ENCODE peak calls at places on chromosome 12, in four cellular contexts. B is K562, Q is HepG2, O is GM12878. E is an unnamed sample.
A peak's percentile ranks its signal among the peaks of the same experiment; 100 is the strongest.

GRCh38 chr12:62760779-62761178 is 174.2 kb downstream of the PPM1H start:
- DNase-seq in Q (peak; percentile 78), O (no peak), B (peak; percentile 20), E (no peak)

GRCh38 chr12:125245601-125246345 is 180.5 kb downstream of the AACS start:
- DNase-seq in Q (no peak), O (no peak), B (no peak), E (no peak)

GRCh38 chr12:108855284-108856169 is 1.9 kb downstream of the SSH1 start:
- DNase-seq in O (no peak), B (peak; percentile 85), Q (peak; percentile 43), E (no peak)

GRCh38 chr12:31507966-31508365 is 83.0 kb downstream of the DENND5B start:
- DNase-seq in O (no peak), Q (no peak), B (no peak), E (no peak)

GRCh38 chr12:28191018-28191595 is 851 bp downstream of the CCDC91 start:
- DNase-seq in B (peak; percentile 36), Q (no peak), O (no peak), E (peak; percentile 15)

GRCh38 chr12:105273601-105274000 is 37.6 kb upstream of the APPL2 start:
- DNase-seq in Q (no peak), O (no peak), B (no peak), E (no peak)

GRCh38 chr12:20415641-20416040 is 47.3 kb downstream of the PDE3A start:
- DNase-seq in B (no peak), Q (no peak), O (no peak), E (no peak)

GRCh38 chr12:77720258-77720657 is 110.4 kb upstream of the NAV3 start:
- DNase-seq in O (no peak), Q (no peak), B (no peak), E (peak; percentile 10)

GRCh38 chr12:2902287-2902880 is 11.7 kb downstream of the TULP3 start:
- DNase-seq in B (peak; percentile 21), Q (no peak), O (no peak), E (no peak)

GRCh38 chr12:132285311-132285741 is 44.1 kb downstream of the GALNT9 start:
- DNase-seq in Q (no peak), O (no peak), B (no peak), E (no peak)

GRCh38 chr12:132285991-132286681 is 43.3 kb downstream of the GALNT9 start:
- DNase-seq in Q (peak; percentile 35), B (no peak), O (no peak), E (no peak)

GRCh38 chr12:132288516-132289188 is 40.7 kb downstream of the GALNT9 start:
- DNase-seq in O (no peak), Q (no peak), B (no peak), E (no peak)

GRCh38 chr12:132287391-132288238 is 41.8 kb downstream of the GALNT9 start:
- DNase-seq in B (no peak), Q (no peak), O (no peak), E (no peak)

DNA sequence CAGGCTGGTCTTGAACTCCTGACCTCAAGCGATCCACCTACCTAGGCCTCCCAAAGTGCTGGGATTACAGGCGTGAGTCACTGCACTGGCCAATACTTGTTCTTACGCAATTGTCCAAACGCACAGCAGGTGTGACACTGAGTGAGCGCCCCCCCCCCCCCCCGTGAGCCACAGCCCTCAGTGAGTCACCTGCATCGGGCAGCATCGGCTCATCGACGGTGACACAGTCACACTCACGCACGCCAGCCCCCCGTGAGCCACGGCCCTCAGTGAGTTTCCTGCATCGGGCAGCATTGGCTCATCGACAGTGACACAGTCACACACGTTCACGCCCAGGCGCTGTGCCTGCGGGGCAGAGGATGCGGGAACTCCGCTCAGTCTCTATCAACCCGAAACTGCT is 42.5 kb downstream of the GALNT9 start:
- DNase-seq in B (no peak), O (no peak), Q (peak; percentile 39), E (no peak)
- TF ChIP-seq TARDBP in B (no peak), O (no peak), Q (no peak), E (no peak)

GRCh38 chr12:93793007-93793406 is 115.8 kb downstream of the CRADD start:
- DNase-seq in B (no peak), Q (no peak), O (no peak), E (no peak)

GRCh38 chr12:93789767-93790166 is 112.6 kb downstream of the CRADD start:
- DNase-seq in B (no peak), Q (no peak), O (no peak), E (no peak)

GRCh38 chr12:93788853-93789252 is 111.7 kb downstream of the CRADD start:
- DNase-seq in B (no peak), O (no peak), Q (no peak), E (no peak)

GRCh38 chr12:93793983-93794382 is 116.8 kb downstream of the CRADD start:
- DNase-seq in B (no peak), O (no peak), Q (no peak), E (no peak)

DNA sequence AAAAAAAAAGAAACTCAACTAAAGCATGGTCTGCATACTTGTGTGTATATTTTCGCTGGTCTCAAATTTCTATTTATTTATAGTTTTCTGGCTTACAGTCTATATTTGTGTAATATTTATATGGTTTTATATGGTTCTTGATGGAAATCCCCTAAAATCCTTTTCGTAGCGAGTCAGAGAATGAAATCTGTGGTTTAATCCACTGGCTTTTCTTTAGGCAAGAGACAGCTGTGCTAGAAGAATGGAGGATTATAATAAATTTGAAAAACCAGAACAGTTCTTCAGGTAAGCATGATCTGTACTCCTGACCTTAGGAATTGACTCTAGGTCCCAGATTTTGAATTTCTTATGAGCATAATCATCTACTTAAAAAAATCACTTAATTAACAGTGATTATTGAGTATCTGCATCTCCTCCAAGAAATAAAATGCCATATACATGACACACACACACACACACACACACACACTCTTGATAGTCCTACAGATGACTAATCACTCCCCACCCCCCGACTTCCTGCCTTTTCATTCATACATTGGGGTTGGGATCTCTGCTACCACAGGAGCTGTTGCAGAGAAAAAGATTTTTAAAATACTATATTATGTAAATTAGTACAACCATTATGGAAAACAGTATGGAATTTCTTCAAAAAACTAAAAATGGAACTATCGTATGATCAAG is 113.4 kb downstream of the CRADD start:
- DNase-seq in O (no peak), B (peak; percentile 40), Q (no peak), E (no peak)
- TF ChIP-seq TARDBP in O (no peak), B (no peak), Q (no peak), E (no peak)

GRCh38 chr12:64998327-64999156 is 122.6 kb downstream of the WIF1 start:
- DNase-seq in B (no peak), O (no peak), Q (peak; percentile 33), E (no peak)
- TF ChIP-seq TARDBP in B (no peak), O (no peak), Q (no peak), E (no peak)

GRCh38 chr12:126353604-126354003 is 1288.4 kb downstream of the AACS start:
- DNase-seq in O (no peak), Q (no peak), B (no peak), E (no peak)
- TF ChIP-seq TARDBP in O (no peak), Q (no peak), B (no peak), E (no peak)

GRCh38 chr12:114655934-114656697 is 27.9 kb downstream of the TBX3 start:
- DNase-seq in Q (peak; percentile 98), B (no peak), O (no peak), E (peak; percentile 72)
- TF ChIP-seq TARDBP in Q (peak; percentile 90), B (no peak), O (no peak), E (no peak)

GRCh38 chr12:65695077-65695865 is 129.0 kb upstream of the HMGA2 start:
- DNase-seq in B (no peak), Q (peak; percentile 15), O (no peak), E (no peak)
- TF ChIP-seq TARDBP in B (no peak), Q (no peak), O (no peak), E (no peak)

GRCh38 chr12:29565727-29566126 is 68.2 kb upstream of the OVCH1 start:
- DNase-seq in B (no peak), Q (no peak), O (no peak), E (no peak)

GRCh38 chr12:29563636-29564035 is 66.2 kb upstream of the OVCH1 start:
- DNase-seq in Q (no peak), O (no peak), B (no peak), E (no peak)

GRCh38 chr12:29564925-29565324 is 67.4 kb upstream of the OVCH1 start:
- DNase-seq in B (no peak), O (no peak), Q (no peak), E (no peak)

GRCh38 chr12:29569392-29569791 is 71.9 kb upstream of the OVCH1 start:
- DNase-seq in Q (no peak), B (no peak), O (no peak), E (no peak)

GRCh38 chr12:29566441-29566840 is 69.0 kb upstream of the OVCH1 start:
- DNase-seq in O (no peak), Q (no peak), B (no peak), E (no peak)
- TF ChIP-seq TARDBP in O (no peak), Q (no peak), B (no peak), E (no peak)

DNA sequence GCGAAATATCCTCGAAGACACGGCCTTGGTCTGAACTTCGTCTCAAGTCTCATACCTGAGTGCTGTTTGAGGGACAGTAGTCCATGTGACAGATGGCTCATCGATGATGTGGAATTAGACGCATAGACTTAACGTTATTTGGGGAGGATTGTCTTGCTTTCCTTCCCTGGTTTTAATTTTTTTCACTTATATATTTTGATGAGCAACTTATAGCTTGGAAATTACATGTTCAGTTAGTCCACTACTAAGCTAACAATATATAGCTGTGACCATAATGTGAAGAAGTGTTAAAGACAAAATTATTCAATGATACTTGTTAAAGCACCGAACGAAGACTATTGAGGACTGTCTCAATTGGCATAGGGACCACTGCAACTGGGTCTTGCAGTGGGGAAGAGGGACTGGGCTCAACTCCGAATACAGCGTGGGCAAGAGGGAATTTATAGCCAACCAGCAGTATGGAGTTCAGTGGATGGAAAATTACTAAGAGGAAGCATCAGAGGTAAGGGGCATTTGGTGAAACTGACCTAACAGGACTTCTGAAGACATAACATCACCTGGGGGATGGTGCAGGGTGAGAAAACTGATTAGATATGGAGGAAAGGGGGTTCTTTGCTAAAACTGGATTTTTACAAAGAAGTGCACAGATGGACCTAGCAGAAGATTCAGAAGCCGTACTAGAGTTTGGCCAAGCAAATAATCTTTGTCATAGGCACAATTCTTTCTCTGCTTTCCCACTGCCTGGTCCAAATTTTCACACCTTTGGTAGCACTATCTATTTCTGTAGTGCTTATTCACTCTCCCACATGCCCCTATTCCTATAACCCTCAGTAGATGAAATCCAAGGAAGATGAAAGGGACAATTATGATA is 910 bp upstream of the TM7SF3 start:
- DNase-seq in B (peak; percentile 10), Q (no peak), O (no peak), E (no peak)
- TF ChIP-seq TARDBP in B (no peak), Q (no peak), O (no peak), E (no peak)

GRCh38 chr12:98725481-98726247 is 80.6 kb downstream of the APAF1 start:
- DNase-seq in B (peak; percentile 48), O (no peak), Q (peak; percentile 28), E (peak; percentile 40)
- TF ChIP-seq TARDBP in B (no peak), O (no peak), Q (no peak), E (no peak)